ENCODE peak calls at places on chromosome 14, in four cellular contexts. One of them, this sample, is unnamed.

GRCh38 chr14:23544511-23545447 is 6.8 kb downstream of the ZFHX2 start:
- DNase-seq in adrenal gland: no peak
- DNase-seq in esophagus squamous epithelium: no peak
- DNase-seq in thyroid gland: no peak
- DNase-seq in this sample: peak; percentile 69

GRCh38 chr14:98906123-98906995 is 365.6 kb downstream of the BCL11B start:
- DNase-seq in adrenal gland: no peak
- DNase-seq in esophagus squamous epithelium: no peak
- DNase-seq in thyroid gland: peak; percentile 73
- DNase-seq in this sample: no peak

GRCh38 chr14:99513183-99513694 is 32.0 kb downstream of the CCNK start:
- DNase-seq in adrenal gland: no peak
- DNase-seq in esophagus squamous epithelium: no peak
- DNase-seq in thyroid gland: no peak
- DNase-seq in this sample: peak; percentile 65

GRCh38 chr14:50666772-50667490 is 1.2 kb downstream of the SAV1 start:
- DNase-seq in adrenal gland: peak; percentile 58
- DNase-seq in thyroid gland: peak; percentile 57
- DNase-seq in esophagus squamous epithelium: no peak
- DNase-seq in this sample: no peak

GRCh38 chr14:91399868-91400640 is 17.6 kb downstream of the CCDC88C start:
- DNase-seq in esophagus squamous epithelium: no peak
- DNase-seq in adrenal gland: no peak
- DNase-seq in thyroid gland: no peak
- DNase-seq in this sample: peak; percentile 87

GRCh38 chr14:96584199-96584906 is 82.2 kb downstream of the PAPOLA start:
- DNase-seq in esophagus squamous epithelium: no peak
- DNase-seq in thyroid gland: peak; percentile 21
- DNase-seq in adrenal gland: no peak
- DNase-seq in this sample: peak; percentile 80

GRCh38 chr14:49908433-49908782 is 15.5 kb downstream of the ARF6 start:
- DNase-seq in thyroid gland: no peak
- DNase-seq in esophagus squamous epithelium: no peak
- DNase-seq in adrenal gland: no peak
- DNase-seq in this sample: no peak

GRCh38 chr14:63342381-63342780 is 23.6 kb upstream of the GPHB5 start:
- DNase-seq in esophagus squamous epithelium: no peak
- DNase-seq in adrenal gland: no peak
- DNase-seq in thyroid gland: no peak
- DNase-seq in this sample: no peak

GRCh38 chr14:61461808-61462275 is 140.5 kb downstream of the PRKCH start:
- DNase-seq in thyroid gland: no peak
- DNase-seq in adrenal gland: no peak
- DNase-seq in esophagus squamous epithelium: no peak
- DNase-seq in this sample: no peak

GRCh38 chr14:51744372-51745150 is 92.9 kb downstream of the FRMD6 start:
- DNase-seq in adrenal gland: no peak
- DNase-seq in thyroid gland: no peak
- DNase-seq in esophagus squamous epithelium: no peak
- DNase-seq in this sample: no peak

GRCh38 chr14:63182967-63183366 is 21.3 kb upstream of the RHOJ start:
- DNase-seq in esophagus squamous epithelium: no peak
- DNase-seq in adrenal gland: no peak
- DNase-seq in thyroid gland: no peak
- DNase-seq in this sample: no peak

GRCh38 chr14:24362241-24362960 is 5.6 kb upstream of the NFATC4 start:
- DNase-seq in adrenal gland: no peak
- DNase-seq in esophagus squamous epithelium: no peak
- DNase-seq in thyroid gland: no peak
- DNase-seq in this sample: no peak

GRCh38 chr14:30874120-30874998 is at the start of gene COCH:
- DNase-seq in esophagus squamous epithelium: no peak
- DNase-seq in adrenal gland: peak; percentile 14
- DNase-seq in thyroid gland: peak; percentile 27
- DNase-seq in this sample: peak; percentile 81

GRCh38 chr14:59754256-59754655 is 116.3 kb downstream of the RTN1 start:
- DNase-seq in esophagus squamous epithelium: no peak
- DNase-seq in adrenal gland: no peak
- DNase-seq in thyroid gland: no peak
- DNase-seq in this sample: no peak

GRCh38 chr14:79586401-79586800 is 624.9 kb downstream of the DIO2 start:
- DNase-seq in esophagus squamous epithelium: no peak
- DNase-seq in adrenal gland: no peak
- DNase-seq in thyroid gland: peak; percentile 9
- DNase-seq in this sample: no peak

GRCh38 chr14:105496831-105497591 is 6.0 kb downstream of the TEDC1 start:
- DNase-seq in thyroid gland: no peak
- DNase-seq in esophagus squamous epithelium: no peak
- DNase-seq in adrenal gland: no peak
- DNase-seq in this sample: no peak

GRCh38 chr14:66001356-66001755 is 484.8 kb upstream of the CCDC196 start:
- DNase-seq in esophagus squamous epithelium: no peak
- DNase-seq in thyroid gland: no peak
- DNase-seq in adrenal gland: no peak
- DNase-seq in this sample: no peak

GRCh38 chr14:21999400-21999799 is 325.8 kb upstream of the OR4E1 start:
- DNase-seq in adrenal gland: no peak
- DNase-seq in esophagus squamous epithelium: no peak
- DNase-seq in thyroid gland: no peak
- DNase-seq in this sample: no peak

GRCh38 chr14:106417224-106418049 is 891.1 kb downstream of the TMEM121 start:
- DNase-seq in thyroid gland: no peak
- DNase-seq in esophagus squamous epithelium: no peak
- DNase-seq in adrenal gland: peak; percentile 23
- DNase-seq in this sample: peak; percentile 87

GRCh38 chr14:102390064-102390463 is 27.3 kb downstream of the TECPR2 start:
- DNase-seq in thyroid gland: no peak
- DNase-seq in esophagus squamous epithelium: no peak
- DNase-seq in adrenal gland: no peak
- DNase-seq in this sample: no peak

GRCh38 chr14:71225108-71225507 is 317.8 kb downstream of the PCNX1 start:
- DNase-seq in thyroid gland: no peak
- DNase-seq in adrenal gland: no peak
- DNase-seq in esophagus squamous epithelium: no peak
- DNase-seq in this sample: no peak

GRCh38 chr14:104892517-104893434 is 27.7 kb downstream of the CEP170B start:
- DNase-seq in thyroid gland: no peak
- DNase-seq in esophagus squamous epithelium: no peak
- DNase-seq in adrenal gland: no peak
- DNase-seq in this sample: peak; percentile 63

GRCh38 chr14:20682435-20683124 is 1.8 kb upstream of the RNASE4 start:
- DNase-seq in thyroid gland: peak; percentile 94
- DNase-seq in esophagus squamous epithelium: peak; percentile 31
- DNase-seq in adrenal gland: peak; percentile 91
- DNase-seq in this sample: peak; percentile 94

GRCh38 chr14:88470542-88471440 is 84.0 kb downstream of the PTPN21 start:
- DNase-seq in esophagus squamous epithelium: no peak
- DNase-seq in adrenal gland: no peak
- DNase-seq in thyroid gland: no peak
- DNase-seq in this sample: no peak

GRCh38 chr14:38882533-38882932 is 220.5 kb downstream of the SEC23A start:
- DNase-seq in thyroid gland: no peak
- DNase-seq in esophagus squamous epithelium: no peak
- DNase-seq in adrenal gland: no peak
- DNase-seq in this sample: no peak

GRCh38 chr14:93725002-93725582 is 63.2 kb downstream of the PRIMA1 start:
- DNase-seq in adrenal gland: no peak
- DNase-seq in esophagus squamous epithelium: no peak
- DNase-seq in thyroid gland: no peak
- DNase-seq in this sample: peak; percentile 61

GRCh38 chr14:21528381-21529348 is 2.5 kb upstream of the SALL2 start:
- DNase-seq in thyroid gland: no peak
- DNase-seq in adrenal gland: no peak
- DNase-seq in esophagus squamous epithelium: no peak
- DNase-seq in this sample: no peak

GRCh38 chr14:65483647-65484046 is 71.1 kb downstream of the FUT8 start:
- DNase-seq in thyroid gland: no peak
- DNase-seq in adrenal gland: peak; percentile 22
- DNase-seq in esophagus squamous epithelium: no peak
- DNase-seq in this sample: no peak

DNA sequence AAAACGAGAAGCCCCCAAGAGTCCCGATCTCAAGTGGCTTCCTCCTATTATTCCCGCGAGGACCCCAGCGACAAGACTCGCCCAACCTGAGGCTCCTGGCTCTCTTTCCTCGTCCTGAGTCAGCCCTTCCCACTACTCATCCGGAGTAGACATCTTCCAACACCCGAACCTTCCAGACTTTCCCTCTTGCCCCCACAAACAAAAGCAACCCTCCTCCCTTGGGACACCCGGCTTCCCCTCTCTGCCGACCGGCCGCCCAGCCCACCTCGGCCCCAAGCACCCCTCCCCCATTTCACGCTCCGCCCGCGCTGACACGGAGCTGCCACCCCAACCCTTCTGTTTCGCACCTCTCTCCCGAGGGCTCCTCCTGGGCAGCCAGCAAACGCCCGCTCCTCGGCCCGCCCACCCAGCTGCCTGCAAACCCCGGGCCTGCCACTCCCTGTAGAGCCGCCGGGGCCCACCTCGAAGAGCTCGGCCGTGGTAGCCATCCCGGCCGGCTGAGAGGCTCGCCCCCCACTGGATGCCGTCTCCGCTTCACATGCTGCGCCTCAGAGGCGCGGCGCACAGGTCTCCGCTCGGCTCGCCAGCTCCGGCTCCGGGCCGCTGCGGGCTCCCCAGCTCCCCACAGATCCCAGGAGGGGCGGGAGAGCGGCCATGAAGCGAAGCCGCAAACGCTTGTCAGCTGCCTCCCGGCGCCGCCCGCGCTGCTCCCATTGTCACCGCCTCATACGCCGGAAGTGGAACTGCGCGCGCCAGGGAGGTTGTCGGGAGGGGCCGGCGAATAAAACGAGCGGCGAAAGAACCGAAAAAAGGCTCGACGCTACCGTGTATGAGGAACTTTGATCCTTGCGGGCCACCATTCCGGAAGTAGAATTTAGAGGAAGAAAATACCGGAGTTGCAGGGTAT is at the start of the genes AP5M1 and EXOC5:
- DNase-seq in esophagus squamous epithelium: peak; percentile 54
- DNase-seq in adrenal gland: peak; percentile 94
- DNase-seq in thyroid gland: peak; percentile 93
- DNase-seq in this sample: peak; percentile 98
- TF ChIP-seq POLR2A in esophagus squamous epithelium: peak; percentile 64
- TF ChIP-seq POLR2A in adrenal gland: peak; percentile 64
- TF ChIP-seq POLR2A in thyroid gland: peak; percentile 81
- TF ChIP-seq POLR2A in this sample: peak; percentile 31

DNA sequence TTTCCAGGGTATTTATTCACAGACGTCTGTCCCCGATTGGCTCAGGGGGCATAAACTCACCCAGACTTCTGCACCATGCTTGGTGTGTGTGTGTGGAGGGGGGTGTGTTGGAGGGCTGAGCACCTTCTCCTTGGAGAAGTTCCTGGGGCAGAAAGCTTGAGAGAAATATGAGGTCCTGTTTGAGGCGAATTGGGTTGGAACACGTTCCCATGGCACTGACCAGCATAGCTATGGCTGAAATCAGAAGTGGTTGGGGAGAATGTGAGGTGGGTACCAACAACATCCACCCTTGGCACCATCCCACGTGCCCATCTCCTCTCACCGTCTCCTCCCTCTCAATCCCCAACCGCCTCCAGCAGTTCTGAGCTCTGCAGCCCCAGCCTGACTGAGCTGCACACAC is 16.0 kb upstream of the GPATCH2L start:
- DNase-seq in esophagus squamous epithelium: no peak
- DNase-seq in thyroid gland: no peak
- DNase-seq in adrenal gland: no peak
- DNase-seq in this sample: no peak
- H3K27me3 ChIP-seq in esophagus squamous epithelium: no peaks in the 10 kb centered on the region
- H3K27me3 ChIP-seq in thyroid gland: peaks cover 19% of the 10 kb centered on the region
- H3K27me3 ChIP-seq in adrenal gland: peaks cover 52% of the 10 kb centered on the region
- H3K27me3 ChIP-seq in this sample: peaks cover 91% of the 10 kb centered on the region

GRCh38 chr14:103504991-103505565 is 17.6 kb downstream of the CKB start:
- DNase-seq in esophagus squamous epithelium: no peak
- DNase-seq in adrenal gland: peak; percentile 23
- DNase-seq in thyroid gland: no peak
- DNase-seq in this sample: no peak
- TF ChIP-seq CTCF in esophagus squamous epithelium: no peak
- TF ChIP-seq CTCF in adrenal gland: peak; percentile 31
- TF ChIP-seq CTCF in thyroid gland: no peak
- TF ChIP-seq CTCF in this sample: no peak

DNA sequence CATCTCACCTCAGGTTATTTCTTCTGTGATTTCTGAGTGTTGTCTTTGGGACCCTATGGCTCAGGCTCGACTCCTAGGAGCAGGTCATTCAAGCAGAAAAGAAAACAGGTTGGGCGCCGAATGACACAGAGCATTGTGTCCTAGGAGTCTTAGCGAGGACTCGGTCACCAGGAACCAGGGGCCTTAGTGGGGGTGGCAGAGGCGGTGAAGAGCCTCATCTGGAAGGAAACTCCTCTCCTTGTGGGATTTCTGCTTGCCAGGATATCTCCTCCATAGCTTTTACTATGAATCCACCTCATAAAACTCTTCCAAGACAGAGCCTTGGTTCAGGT is 630 bp downstream of the PLEKHH1 start:
- DNase-seq in esophagus squamous epithelium: no peak
- DNase-seq in thyroid gland: peak; percentile 90
- DNase-seq in adrenal gland: peak; percentile 45
- DNase-seq in this sample: no peak
- TF ChIP-seq POLR2A in esophagus squamous epithelium: no peak
- TF ChIP-seq POLR2A in thyroid gland: peak; percentile 59
- TF ChIP-seq POLR2A in adrenal gland: no peak
- TF ChIP-seq POLR2A in this sample: no peak

GRCh38 chr14:32457213-32457920 is 128.3 kb downstream of the AKAP6 start:
- DNase-seq in thyroid gland: no peak
- DNase-seq in esophagus squamous epithelium: no peak
- DNase-seq in adrenal gland: no peak
- DNase-seq in this sample: no peak

GRCh38 chr14:32458720-32459119 is 129.6 kb downstream of the AKAP6 start:
- DNase-seq in esophagus squamous epithelium: no peak
- DNase-seq in thyroid gland: no peak
- DNase-seq in adrenal gland: no peak
- DNase-seq in this sample: no peak

DNA sequence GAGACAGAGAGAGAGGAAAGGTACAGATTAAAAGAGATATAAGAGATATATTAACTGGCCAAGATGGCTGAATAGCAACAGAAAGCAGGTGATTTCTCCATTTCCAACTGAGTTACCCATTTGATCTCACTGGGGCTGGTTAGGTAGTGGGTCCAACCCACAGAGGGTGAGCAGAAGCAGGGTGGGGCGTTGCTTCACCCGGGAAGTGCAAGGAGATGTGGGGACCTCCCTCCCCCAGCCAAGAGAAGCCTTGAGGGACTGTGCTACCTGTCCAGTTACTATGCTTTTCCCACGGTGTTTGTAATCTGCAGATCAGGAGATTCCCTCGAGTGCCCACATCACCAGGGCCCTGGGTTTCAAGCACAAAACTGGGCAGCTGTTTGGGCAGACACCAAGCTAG is 131.2 kb downstream of the AKAP6 start:
- DNase-seq in thyroid gland: no peak
- DNase-seq in adrenal gland: no peak
- DNase-seq in esophagus squamous epithelium: no peak
- DNase-seq in this sample: no peak
- H3K27me3 ChIP-seq in thyroid gland: no peaks in the 10 kb centered on the region
- H3K27me3 ChIP-seq in adrenal gland: no peaks in the 10 kb centered on the region
- H3K27me3 ChIP-seq in esophagus squamous epithelium: no peaks in the 10 kb centered on the region
- H3K27me3 ChIP-seq in this sample: no peaks in the 10 kb centered on the region

GRCh38 chr14:34875031-34875922 is at the start of gene BAZ1A:
- DNase-seq in thyroid gland: peak; percentile 74
- DNase-seq in adrenal gland: peak; percentile 64
- DNase-seq in esophagus squamous epithelium: no peak
- DNase-seq in this sample: peak; percentile 92
- TF ChIP-seq CTCF in thyroid gland: no peak
- TF ChIP-seq CTCF in adrenal gland: peak; percentile 28
- TF ChIP-seq CTCF in esophagus squamous epithelium: no peak
- TF ChIP-seq CTCF in this sample: peak; percentile 29

This sample was measured in spleen.